ENCODE peak calls at places on chromosomes 2 and 18, in six cellular contexts. One of them, this sample, is unnamed.

GRCh38 chr2:220682616-220683015 is 889.5 kb downstream of the EPHA4 start:
- DNase-seq in fibroblast of lung: peak; percentile 28
- DNase-seq in activated T-helper 1 cell treated with anti-CD3 and anti-CD28 coated beads, Interleukin-2, amount 50 U/mL, for 16 hours: no peak
- DNase-seq in posterior vena cava: no peak
- DNase-seq in NCI-H69: no peak
- DNase-seq in skeletal muscle cell: no peak
- DNase-seq in this sample: no peak

GRCh38 chr2:74374509-74375205 is 5.5 kb downstream of the DCTN1 start:
- DNase-seq in fibroblast of lung: peak; percentile 83
- DNase-seq in activated T-helper 1 cell treated with anti-CD3 and anti-CD28 coated beads, Interleukin-2, amount 50 U/mL, for 16 hours: no peak
- DNase-seq in posterior vena cava: peak; percentile 90
- DNase-seq in NCI-H69: peak; percentile 86
- DNase-seq in skeletal muscle cell: peak; percentile 55
- DNase-seq in this sample: no peak

GRCh38 chr2:64608867-64609228 is 44.9 kb downstream of the SERTAD2 start:
- DNase-seq in fibroblast of lung: no peak
- DNase-seq in activated T-helper 1 cell treated with anti-CD3 and anti-CD28 coated beads, Interleukin-2, amount 50 U/mL, for 16 hours: no peak
- DNase-seq in posterior vena cava: no peak
- DNase-seq in NCI-H69: no peak
- DNase-seq in skeletal muscle cell: no peak
- DNase-seq in this sample: no peak

GRCh38 chr2:15672961-15673918 is 81.6 kb downstream of the DDX1 start:
- DNase-seq in fibroblast of lung: no peak
- DNase-seq in activated T-helper 1 cell treated with anti-CD3 and anti-CD28 coated beads, Interleukin-2, amount 50 U/mL, for 16 hours: no peak
- DNase-seq in posterior vena cava: no peak
- DNase-seq in NCI-H69: no peak
- DNase-seq in skeletal muscle cell: peak; percentile 10
- DNase-seq in this sample: no peak

GRCh38 chr2:11573418-11574175 is 39.8 kb downstream of the GREB1 start:
- DNase-seq in fibroblast of lung: peak; percentile 82
- DNase-seq in activated T-helper 1 cell treated with anti-CD3 and anti-CD28 coated beads, Interleukin-2, amount 50 U/mL, for 16 hours: no peak
- DNase-seq in posterior vena cava: peak; percentile 75
- DNase-seq in NCI-H69: no peak
- DNase-seq in skeletal muscle cell: no peak
- DNase-seq in this sample: no peak

GRCh38 chr2:28103611-28104010 is 213.1 kb downstream of the BABAM2 start:
- DNase-seq in fibroblast of lung: no peak
- DNase-seq in activated T-helper 1 cell treated with anti-CD3 and anti-CD28 coated beads, Interleukin-2, amount 50 U/mL, for 16 hours: no peak
- DNase-seq in posterior vena cava: no peak
- DNase-seq in NCI-H69: no peak
- DNase-seq in skeletal muscle cell: no peak
- DNase-seq in this sample: no peak

GRCh38 chr2:60567919-60568874 is 14.7 kb upstream of the BCL11A start:
- DNase-seq in fibroblast of lung: no peak
- DNase-seq in activated T-helper 1 cell treated with anti-CD3 and anti-CD28 coated beads, Interleukin-2, amount 50 U/mL, for 16 hours: no peak
- DNase-seq in posterior vena cava: no peak
- DNase-seq in NCI-H69: peak; percentile 41
- DNase-seq in skeletal muscle cell: no peak
- DNase-seq in this sample: no peak

GRCh38 chr2:204122425-204122824 is 185.9 kb downstream of the ICOS start:
- DNase-seq in fibroblast of lung: no peak
- DNase-seq in activated T-helper 1 cell treated with anti-CD3 and anti-CD28 coated beads, Interleukin-2, amount 50 U/mL, for 16 hours: no peak
- DNase-seq in posterior vena cava: no peak
- DNase-seq in NCI-H69: peak; percentile 60
- DNase-seq in skeletal muscle cell: no peak
- DNase-seq in this sample: no peak

GRCh38 chr18:23133860-23134779 is 1.2 kb upstream of the CABLES1 start:
- DNase-seq in fibroblast of lung: no peak
- DNase-seq in activated T-helper 1 cell treated with anti-CD3 and anti-CD28 coated beads, Interleukin-2, amount 50 U/mL, for 16 hours: no peak
- DNase-seq in posterior vena cava: peak; percentile 42
- DNase-seq in NCI-H69: peak; percentile 100
- DNase-seq in skeletal muscle cell: no peak
- DNase-seq in this sample: no peak

GRCh38 chr2:127047054-127047453 is 59.9 kb downstream of the BIN1 start:
- DNase-seq in fibroblast of lung: no peak
- DNase-seq in activated T-helper 1 cell treated with anti-CD3 and anti-CD28 coated beads, Interleukin-2, amount 50 U/mL, for 16 hours: no peak
- DNase-seq in posterior vena cava: peak; percentile 69
- DNase-seq in NCI-H69: no peak
- DNase-seq in skeletal muscle cell: no peak
- DNase-seq in this sample: no peak